ENCODE peak calls at places on chromosomes 11 and 22, in eight cellular contexts. C, I, T, K, G, D, Y and X are unnamed samples.
A peak's percentile ranks its signal among the peaks of the same experiment; 100 is the strongest.

GRCh38 chr11:93393386-93393785 is 62.8 kb downstream of the DEUP1 start:
- DNase-seq in C (no peak), I (no peak), T (no peak), K (no peak), G (no peak), D (no peak), Y (no peak), X (no peak)

GRCh38 chr22:38353142-38353629 is 36.0 kb upstream of the CSNK1E start:
- DNase-seq in C (peak; percentile 46), I (peak; percentile 77), T (peak; percentile 31), K (peak; percentile 83), G (peak; percentile 75), D (peak; percentile 64), Y (peak; percentile 80), X (no peak)

GRCh38 chr11:63635762-63636465 is 21.7 kb upstream of the PLAAT3 start:
- DNase-seq in C (peak; percentile 62), I (peak; percentile 53), T (peak; percentile 71), K (peak; percentile 58), G (peak; percentile 74), D (peak; percentile 83), Y (peak; percentile 22), X (no peak)

GRCh38 chr11:111086058-111086457 is 159.5 kb upstream of the POU2AF2 start:
- DNase-seq in C (no peak), I (no peak), T (no peak), K (no peak), G (no peak), D (no peak), Y (no peak), X (no peak)

GRCh38 chr22:36940676-36941075 is 27.2 kb downstream of the CSF2RB start:
- DNase-seq in C (no peak), I (no peak), T (no peak), K (no peak), G (no peak), D (no peak), Y (no peak), X (no peak)

GRCh38 chr11:95119361-95120060 is 29.9 kb downstream of the ENDOD1 start:
- DNase-seq in C (no peak), I (no peak), T (no peak), K (no peak), G (no peak), D (no peak), Y (no peak), X (no peak)

GRCh38 chr22:50016988-50017700 is 4.6 kb upstream of the IL17REL start:
- DNase-seq in C (no peak), I (no peak), T (no peak), K (no peak), G (no peak), D (no peak), Y (no peak), X (no peak)

GRCh38 chr22:27150530-27150909 is 493.1 kb downstream of the MIAT start:
- DNase-seq in C (no peak), I (no peak), T (no peak), K (no peak), G (peak; percentile 47), D (no peak), Y (no peak), X (no peak)

GRCh38 chr22:49827853-49828598 is at the start of gene BRD1:
- DNase-seq in C (peak; percentile 37), I (peak; percentile 66), T (peak; percentile 56), K (peak; percentile 75), G (peak; percentile 88), D (peak; percentile 83), Y (peak; percentile 73), X (no peak)

GRCh38 chr22:33427461-33427860 is 369.3 kb upstream of the SYN3 start:
- DNase-seq in C (no peak), I (no peak), T (no peak), K (no peak), G (no peak), D (no peak), Y (no peak), X (no peak)

GRCh38 chr11:68354181-68354872 is 41.9 kb downstream of the LRP5 start:
- DNase-seq in C (no peak), I (peak; percentile 94), T (peak; percentile 92), K (peak; percentile 90), G (peak; percentile 97), D (peak; percentile 45), Y (peak; percentile 85), X (peak; percentile 94)

GRCh38 chr11:107716884-107717532 is 5.2 kb upstream of the SLN start:
- DNase-seq in C (no peak), I (no peak), T (no peak), K (no peak), G (peak; percentile 60), D (no peak), Y (no peak), X (no peak)

GRCh38 chr11:118763038-118763437 is 27.9 kb downstream of the DDX6 start:
- DNase-seq in C (no peak), I (no peak), T (no peak), K (no peak), G (no peak), D (no peak), Y (no peak), X (no peak)

GRCh38 chr11:111833524-111833923 is 37.9 kb downstream of the ALG9 start:
- DNase-seq in C (no peak), I (no peak), T (no peak), K (no peak), G (peak; percentile 41), D (peak; percentile 62), Y (no peak), X (no peak)

GRCh38 chr11:108912587-108912986 is 247.7 kb downstream of the DDX10 start:
- DNase-seq in C (no peak), I (no peak), T (no peak), K (no peak), G (peak; percentile 66), D (no peak), Y (no peak), X (no peak)

GRCh38 chr22:30250713-30251267 is 4.2 kb upstream of the LIF start:
- DNase-seq in C (no peak), I (peak; percentile 63), T (no peak), K (no peak), G (peak; percentile 89), D (no peak), Y (no peak), X (peak; percentile 70)

DNA sequence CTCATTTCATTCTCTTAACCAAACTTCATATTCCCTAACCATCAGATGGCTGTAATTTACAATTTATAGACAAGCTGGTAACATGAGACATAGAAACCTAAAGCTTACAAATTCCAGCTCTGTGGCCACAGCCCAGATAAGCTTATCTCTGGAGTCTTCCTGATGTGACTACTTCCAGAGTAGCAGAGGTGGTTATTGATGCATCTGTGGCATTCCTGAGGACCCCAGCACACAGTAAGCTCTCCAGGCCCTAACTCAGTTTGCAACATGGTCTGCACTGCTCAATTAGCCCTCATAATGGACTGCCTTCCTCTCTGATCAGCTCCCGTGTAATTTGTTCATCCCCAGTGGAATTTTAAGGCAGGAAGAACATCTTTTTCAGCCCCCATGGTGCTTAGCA is 30.0 kb upstream of the KCNJ11 start:
- DNase-seq in C (no peak), I (no peak), T (no peak), K (no peak), G (no peak), D (no peak), Y (no peak), X (no peak)
- H3K27me3 ChIP-seq in C (no peaks in the 10 kb centered on the region), I (no peaks in the 10 kb centered on the region), T (peaks cover 4% of the 10 kb centered on the region), K (no peaks in the 10 kb centered on the region), G (peaks cover 19% of the 10 kb centered on the region), D (peaks cover 55% of the 10 kb centered on the region), Y (no peaks in the 10 kb centered on the region), X (no peaks in the 10 kb centered on the region)

DNA sequence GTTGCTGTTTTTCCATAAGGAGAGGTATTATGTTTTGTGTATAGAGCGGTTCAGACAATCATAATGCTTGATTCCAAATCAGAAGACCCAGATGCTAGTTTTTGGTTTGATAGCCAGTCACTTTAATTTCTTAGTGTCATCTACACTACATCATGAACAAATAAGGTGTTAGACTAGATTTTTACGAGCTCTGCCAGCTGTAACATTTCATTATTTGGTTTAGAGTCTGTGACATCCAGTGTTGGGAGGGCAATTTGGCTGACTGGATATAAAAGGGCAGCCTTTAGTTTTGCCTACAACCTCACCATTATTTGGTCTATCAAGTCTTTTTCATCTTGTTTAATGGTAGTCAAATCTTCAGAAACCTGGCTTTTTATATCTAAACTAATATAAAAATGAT is 30.2 kb upstream of the FBXO3 start:
- DNase-seq in C (no peak), I (no peak), T (peak; percentile 5), K (no peak), G (no peak), D (peak; percentile 59), Y (no peak), X (no peak)
- H3K27me3 ChIP-seq in C (peaks cover 8% of the 10 kb centered on the region), I (no peaks in the 10 kb centered on the region), T (no peaks in the 10 kb centered on the region), K (no peaks in the 10 kb centered on the region), G (peaks cover 8% of the 10 kb centered on the region), D (no peaks in the 10 kb centered on the region), Y (peaks cover 38% of the 10 kb centered on the region), X (no peaks in the 10 kb centered on the region)

DNA sequence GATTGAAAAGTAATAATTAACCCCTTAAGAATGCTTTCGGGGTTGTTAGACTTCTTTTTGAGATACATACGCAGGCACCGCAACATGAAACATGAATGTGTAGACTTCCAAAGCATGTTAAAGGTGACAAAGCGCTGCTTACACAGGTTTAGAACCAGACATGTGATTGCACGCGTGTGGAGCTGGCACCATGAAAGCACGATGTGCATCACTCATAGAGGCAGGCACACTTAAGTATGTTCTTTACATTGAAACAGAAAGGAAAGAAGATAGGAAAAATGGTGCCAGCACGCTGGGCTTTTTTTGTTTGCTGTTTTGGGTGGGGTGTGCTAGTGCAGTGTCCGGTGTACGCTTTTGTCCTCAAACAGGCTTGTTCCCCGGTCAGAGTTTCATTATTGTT is 83.6 kb upstream of the PPARA start:
- DNase-seq in C (no peak), I (peak; percentile 46), T (no peak), K (peak; percentile 48), G (peak; percentile 82), D (peak; percentile 51), Y (peak; percentile 7), X (peak; percentile 51)
- H3K27me3 ChIP-seq in C (peaks cover 84% of the 10 kb centered on the region), I (no peaks in the 10 kb centered on the region), T (no peaks in the 10 kb centered on the region), K (no peaks in the 10 kb centered on the region), G (no peaks in the 10 kb centered on the region), D (no peaks in the 10 kb centered on the region), Y (no peaks in the 10 kb centered on the region), X (no peaks in the 10 kb centered on the region)

GRCh38 chr11:69924308-69925161 is 105.3 kb upstream of the FGF3 start:
- DNase-seq in C (no peak), I (peak; percentile 2), T (no peak), K (no peak), G (no peak), D (no peak), Y (no peak), X (no peak)

GRCh38 chr11:69923641-69924307 is 104.6 kb upstream of the FGF3 start:
- DNase-seq in C (no peak), I (peak; percentile 8), T (no peak), K (peak; percentile 27), G (no peak), D (no peak), Y (no peak), X (no peak)

GRCh38 chr11:69922015-69922595 is 102.9 kb upstream of the FGF3 start:
- DNase-seq in C (no peak), I (peak; percentile 8), T (no peak), K (no peak), G (no peak), D (no peak), Y (peak; percentile 48), X (no peak)

GRCh38 chr11:69922596-69923111 is 103.4 kb upstream of the FGF3 start:
- DNase-seq in C (no peak), I (no peak), T (no peak), K (peak; percentile 22), G (no peak), D (no peak), Y (no peak), X (peak; percentile 28)

DNA sequence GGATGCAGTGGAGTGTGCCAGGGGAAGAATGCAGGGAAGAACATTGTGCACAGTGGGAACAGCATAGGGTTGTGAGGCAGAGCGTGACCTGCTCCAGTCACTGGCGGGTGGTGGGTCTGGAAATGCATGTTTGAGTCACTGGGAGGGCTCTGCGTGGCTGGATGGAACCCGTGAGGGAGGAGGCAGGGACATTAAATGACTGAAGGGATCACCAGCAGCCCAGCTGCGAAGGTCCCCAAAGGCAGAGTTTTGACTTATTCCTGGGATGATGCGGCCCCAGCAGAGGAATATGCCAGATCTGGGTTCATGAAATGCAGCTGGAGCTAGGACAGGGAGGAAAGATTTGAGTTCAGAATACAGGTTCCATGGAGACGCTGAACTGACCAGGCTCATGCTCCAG is 104.0 kb upstream of the FGF3 start:
- DNase-seq in C (no peak), I (no peak), T (no peak), K (peak; percentile 36), G (no peak), D (no peak), Y (no peak), X (no peak)
- H3K27me3 ChIP-seq in C (peaks cover 12% of the 10 kb centered on the region), I (no peaks in the 10 kb centered on the region), T (peaks cover 18% of the 10 kb centered on the region), K (no peaks in the 10 kb centered on the region), G (peaks cover 45% of the 10 kb centered on the region), D (peaks cover 19% of the 10 kb centered on the region), Y (peaks cover 35% of the 10 kb centered on the region), X (peaks cover 2% of the 10 kb centered on the region)